ENCODE peak calls at places on chromosomes 5 and 9, in nine cellular contexts. One of them, this sample, is unnamed. For H3K4me1, the result is how much of the 10 kb centered on the place peaks cover.

GRCh38 chr5:179327026-179327735 is 18.1 kb downstream of the ADAMTS2 start:
- DNase-seq in fibroblast of lung: no peak
- DNase-seq in CD8-positive, alpha-beta T cell: no peak
- DNase-seq in body of pancreas: no peak
- DNase-seq in adrenal gland: peak
- DNase-seq in K562: no peak
- DNase-seq in HepG2: no peak
- DNase-seq in keratinocyte: no peak
- DNase-seq in heart left ventricle: peak
- DNase-seq in this sample: no peak

GRCh38 chr9:133257398-133258053 is 17.5 kb downstream of the ABO start:
- DNase-seq in fibroblast of lung: no peak
- DNase-seq in HepG2: no peak
- DNase-seq in CD8-positive, alpha-beta T cell: no peak
- DNase-seq in K562: peak
- DNase-seq in keratinocyte: no peak
- DNase-seq in adrenal gland: peak
- DNase-seq in heart left ventricle: peak
- DNase-seq in body of pancreas: peak
- DNase-seq in this sample: no peak

GRCh38 chr5:111389390-111390082 is 122.8 kb downstream of the STARD4 start:
- DNase-seq in body of pancreas: no peak
- DNase-seq in heart left ventricle: no peak
- DNase-seq in K562: no peak
- DNase-seq in HepG2: no peak
- DNase-seq in adrenal gland: no peak
- DNase-seq in fibroblast of lung: peak
- DNase-seq in CD8-positive, alpha-beta T cell: no peak
- DNase-seq in keratinocyte: peak
- DNase-seq in this sample: no peak

GRCh38 chr5:140795259-140795641 is 598 bp downstream of the PCDHA2 start:
- DNase-seq in adrenal gland: no peak
- DNase-seq in keratinocyte: no peak
- DNase-seq in heart left ventricle: no peak
- DNase-seq in CD8-positive, alpha-beta T cell: no peak
- DNase-seq in K562: no peak
- DNase-seq in fibroblast of lung: no peak
- DNase-seq in HepG2: no peak
- DNase-seq in body of pancreas: no peak
- DNase-seq in this sample: no peak

GRCh38 chr9:33124046-33124445 is 43.1 kb downstream of the B4GALT1 start:
- DNase-seq in HepG2: no peak
- DNase-seq in K562: no peak
- DNase-seq in adrenal gland: no peak
- DNase-seq in body of pancreas: no peak
- DNase-seq in keratinocyte: no peak
- DNase-seq in fibroblast of lung: no peak
- DNase-seq in CD8-positive, alpha-beta T cell: no peak
- DNase-seq in heart left ventricle: no peak
- DNase-seq in this sample: no peak

GRCh38 chr5:158410976-158411375 is 552.0 kb upstream of the CLINT1 start:
- DNase-seq in keratinocyte: no peak
- DNase-seq in adrenal gland: no peak
- DNase-seq in HepG2: no peak
- DNase-seq in fibroblast of lung: no peak
- DNase-seq in CD8-positive, alpha-beta T cell: no peak
- DNase-seq in body of pancreas: no peak
- DNase-seq in K562: no peak
- DNase-seq in heart left ventricle: no peak
- DNase-seq in this sample: no peak

GRCh38 chr5:31990296-31990695 is 183.8 kb downstream of the GOLPH3 start:
- DNase-seq in fibroblast of lung: peak
- DNase-seq in heart left ventricle: no peak
- DNase-seq in keratinocyte: no peak
- DNase-seq in K562: no peak
- DNase-seq in adrenal gland: no peak
- DNase-seq in body of pancreas: no peak
- DNase-seq in CD8-positive, alpha-beta T cell: no peak
- DNase-seq in HepG2: no peak
- DNase-seq in this sample: no peak

GRCh38 chr5:159752622-159753275 is 163.5 kb upstream of the ADRA1B start:
- DNase-seq in body of pancreas: no peak
- DNase-seq in K562: no peak
- DNase-seq in heart left ventricle: no peak
- DNase-seq in HepG2: no peak
- DNase-seq in fibroblast of lung: peak
- DNase-seq in CD8-positive, alpha-beta T cell: no peak
- DNase-seq in keratinocyte: no peak
- DNase-seq in adrenal gland: no peak
- DNase-seq in this sample: no peak

GRCh38 chr5:113090336-113091106 is 113.9 kb downstream of the DCP2 start:
- DNase-seq in CD8-positive, alpha-beta T cell: no peak
- DNase-seq in adrenal gland: no peak
- DNase-seq in keratinocyte: no peak
- DNase-seq in body of pancreas: no peak
- DNase-seq in HepG2: no peak
- DNase-seq in heart left ventricle: no peak
- DNase-seq in fibroblast of lung: no peak
- DNase-seq in K562: no peak
- DNase-seq in this sample: no peak

GRCh38 chr9:134226221-134226930 is 62.0 kb upstream of the RNU6ATAC start:
- DNase-seq in keratinocyte: no peak
- DNase-seq in HepG2: peak
- DNase-seq in adrenal gland: peak
- DNase-seq in heart left ventricle: peak
- DNase-seq in CD8-positive, alpha-beta T cell: no peak
- DNase-seq in K562: no peak
- DNase-seq in fibroblast of lung: peak
- DNase-seq in body of pancreas: no peak
- DNase-seq in this sample: no peak

GRCh38 chr5:1298723-1299510 is 4.0 kb upstream of the TERT start:
- DNase-seq in adrenal gland: no peak
- DNase-seq in fibroblast of lung: no peak
- DNase-seq in heart left ventricle: peak
- DNase-seq in K562: no peak
- DNase-seq in body of pancreas: no peak
- DNase-seq in HepG2: no peak
- DNase-seq in CD8-positive, alpha-beta T cell: no peak
- DNase-seq in keratinocyte: no peak
- DNase-seq in this sample: no peak

GRCh38 chr9:132074736-132075135 is 4.9 kb downstream of the MED27 start:
- DNase-seq in fibroblast of lung: peak
- DNase-seq in K562: no peak
- DNase-seq in HepG2: no peak
- DNase-seq in adrenal gland: no peak
- DNase-seq in body of pancreas: no peak
- DNase-seq in heart left ventricle: no peak
- DNase-seq in keratinocyte: no peak
- DNase-seq in CD8-positive, alpha-beta T cell: no peak
- DNase-seq in this sample: no peak

GRCh38 chr9:134283692-134284265 is 42.5 kb upstream of the RXRA start:
- DNase-seq in K562: no peak
- DNase-seq in HepG2: no peak
- DNase-seq in fibroblast of lung: no peak
- DNase-seq in body of pancreas: no peak
- DNase-seq in adrenal gland: no peak
- DNase-seq in keratinocyte: no peak
- DNase-seq in heart left ventricle: no peak
- DNase-seq in CD8-positive, alpha-beta T cell: no peak
- DNase-seq in this sample: no peak

GRCh38 chr5:115601709-115602584 is at the start of gene TICAM2:
- DNase-seq in K562: peak
- DNase-seq in body of pancreas: peak
- DNase-seq in keratinocyte: no peak
- DNase-seq in HepG2: no peak
- DNase-seq in fibroblast of lung: peak
- DNase-seq in heart left ventricle: peak
- DNase-seq in CD8-positive, alpha-beta T cell: peak
- DNase-seq in adrenal gland: peak
- DNase-seq in this sample: no peak
- H3K4me1 ChIP-seq in K562: under half
- H3K4me1 ChIP-seq in body of pancreas: under half
- H3K4me1 ChIP-seq in keratinocyte: under half
- H3K4me1 ChIP-seq in HepG2: under half
- H3K4me1 ChIP-seq in fibroblast of lung: under half
- H3K4me1 ChIP-seq in heart left ventricle: half or more
- H3K4me1 ChIP-seq in CD8-positive, alpha-beta T cell: under half
- H3K4me1 ChIP-seq in adrenal gland: under half
- H3K4me1 ChIP-seq in this sample: under half

GRCh38 chr5:181203842-181204560 is 995 bp downstream of the TRIM7 start:
- DNase-seq in heart left ventricle: no peak
- DNase-seq in adrenal gland: peak
- DNase-seq in HepG2: no peak
- DNase-seq in CD8-positive, alpha-beta T cell: no peak
- DNase-seq in fibroblast of lung: no peak
- DNase-seq in body of pancreas: peak
- DNase-seq in K562: peak
- DNase-seq in keratinocyte: no peak
- DNase-seq in this sample: no peak

GRCh38 chr5:181205402-181205734 is 372 bp upstream of the TRIM7 start:
- DNase-seq in HepG2: no peak
- DNase-seq in fibroblast of lung: no peak
- DNase-seq in adrenal gland: no peak
- DNase-seq in CD8-positive, alpha-beta T cell: no peak
- DNase-seq in heart left ventricle: no peak
- DNase-seq in body of pancreas: no peak
- DNase-seq in keratinocyte: no peak
- DNase-seq in K562: no peak
- DNase-seq in this sample: no peak

GRCh38 chr5:181200816-181201215 is 4.2 kb downstream of the TRIM7 start:
- DNase-seq in HepG2: no peak
- DNase-seq in adrenal gland: no peak
- DNase-seq in CD8-positive, alpha-beta T cell: no peak
- DNase-seq in keratinocyte: no peak
- DNase-seq in body of pancreas: no peak
- DNase-seq in heart left ventricle: no peak
- DNase-seq in fibroblast of lung: no peak
- DNase-seq in K562: no peak
- DNase-seq in this sample: no peak

GRCh38 chr5:181204561-181205401 is at the start of gene TRIM7:
- DNase-seq in HepG2: no peak
- DNase-seq in keratinocyte: no peak
- DNase-seq in heart left ventricle: peak
- DNase-seq in K562: peak
- DNase-seq in adrenal gland: peak
- DNase-seq in body of pancreas: peak
- DNase-seq in CD8-positive, alpha-beta T cell: no peak
- DNase-seq in fibroblast of lung: peak
- DNase-seq in this sample: no peak

DNA sequence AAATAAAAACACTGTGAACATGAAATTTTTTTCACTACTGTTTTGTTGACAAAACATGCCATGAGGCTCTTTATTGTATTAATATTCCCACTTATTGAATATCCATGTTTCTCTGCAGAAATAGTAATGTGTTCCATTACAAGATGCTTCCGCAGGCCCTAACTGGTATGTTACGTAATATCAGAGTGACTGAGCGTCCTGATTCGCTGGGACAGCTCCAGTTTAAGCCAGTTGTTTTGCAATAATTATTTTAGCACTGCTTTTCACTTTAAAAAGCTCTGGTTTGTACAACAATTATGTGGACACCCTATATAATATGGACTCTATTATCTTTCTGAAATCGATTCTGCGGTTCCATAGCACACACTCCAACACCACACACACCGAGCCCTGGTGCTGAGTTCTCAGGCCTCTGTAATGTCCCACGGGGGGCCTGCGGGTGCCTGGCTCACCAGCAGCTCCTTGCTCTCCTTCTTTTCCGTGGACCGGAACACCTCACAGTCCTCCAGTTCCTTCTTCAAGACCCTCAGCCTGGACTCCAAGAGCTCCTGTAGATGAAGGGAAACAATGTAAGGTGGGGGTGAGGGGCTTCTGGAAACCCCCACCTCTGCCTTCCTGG is 1.8 kb downstream of the TRIM7 start:
- DNase-seq in fibroblast of lung: peak
- DNase-seq in body of pancreas: no peak
- DNase-seq in K562: no peak
- DNase-seq in CD8-positive, alpha-beta T cell: no peak
- DNase-seq in keratinocyte: no peak
- DNase-seq in adrenal gland: no peak
- DNase-seq in heart left ventricle: no peak
- DNase-seq in HepG2: no peak
- DNase-seq in this sample: no peak
- H3K4me3 ChIP-seq in fibroblast of lung: peak
- H3K4me3 ChIP-seq in body of pancreas: no peak
- H3K4me3 ChIP-seq in K562: no peak
- H3K4me3 ChIP-seq in CD8-positive, alpha-beta T cell: no peak
- H3K4me3 ChIP-seq in keratinocyte: peak
- H3K4me3 ChIP-seq in adrenal gland: no peak
- H3K4me3 ChIP-seq in heart left ventricle: no peak
- H3K4me3 ChIP-seq in HepG2: peak
- H3K4me3 ChIP-seq in this sample: no peak

DNA sequence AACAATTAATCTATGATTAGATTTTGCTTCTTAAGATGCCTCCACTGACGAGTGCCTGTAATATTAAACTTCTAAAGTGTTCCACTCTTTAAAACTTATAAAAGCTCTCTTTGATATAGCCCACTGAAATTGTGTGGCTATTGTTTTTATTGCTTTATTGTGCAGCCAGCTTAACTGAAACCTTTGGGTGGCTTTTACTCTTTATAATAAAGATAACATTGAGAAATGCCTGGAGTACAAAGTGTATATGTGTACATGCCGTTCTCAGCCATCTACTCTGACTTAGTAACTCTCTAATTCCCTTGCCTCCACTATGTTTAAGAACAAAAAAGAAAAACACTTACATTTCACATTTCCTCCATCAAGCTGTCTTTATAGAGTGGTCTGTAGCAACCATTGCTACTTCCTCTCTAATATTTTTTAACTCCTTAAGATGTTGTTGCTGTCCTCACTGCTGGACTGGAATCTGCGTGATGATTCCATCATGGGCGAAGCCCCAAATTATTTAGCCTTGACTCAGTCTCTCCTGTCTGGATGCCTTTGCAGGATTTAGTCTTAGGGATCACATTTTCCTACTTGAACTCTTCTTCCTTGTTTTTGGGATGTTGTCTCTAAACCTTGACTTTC is 9.1 kb downstream of the PIK3R1 start:
- DNase-seq in adrenal gland: no peak
- DNase-seq in keratinocyte: no peak
- DNase-seq in CD8-positive, alpha-beta T cell: no peak
- DNase-seq in K562: no peak
- DNase-seq in HepG2: no peak
- DNase-seq in body of pancreas: no peak
- DNase-seq in fibroblast of lung: peak
- DNase-seq in heart left ventricle: no peak
- DNase-seq in this sample: no peak
- H3K4me1 ChIP-seq in adrenal gland: under half
- H3K4me1 ChIP-seq in keratinocyte: under half
- H3K4me1 ChIP-seq in CD8-positive, alpha-beta T cell: half or more
- H3K4me1 ChIP-seq in K562: under half
- H3K4me1 ChIP-seq in HepG2: under half
- H3K4me1 ChIP-seq in body of pancreas: under half
- H3K4me1 ChIP-seq in fibroblast of lung: under half
- H3K4me1 ChIP-seq in heart left ventricle: half or more
- H3K4me1 ChIP-seq in this sample: under half

DNA sequence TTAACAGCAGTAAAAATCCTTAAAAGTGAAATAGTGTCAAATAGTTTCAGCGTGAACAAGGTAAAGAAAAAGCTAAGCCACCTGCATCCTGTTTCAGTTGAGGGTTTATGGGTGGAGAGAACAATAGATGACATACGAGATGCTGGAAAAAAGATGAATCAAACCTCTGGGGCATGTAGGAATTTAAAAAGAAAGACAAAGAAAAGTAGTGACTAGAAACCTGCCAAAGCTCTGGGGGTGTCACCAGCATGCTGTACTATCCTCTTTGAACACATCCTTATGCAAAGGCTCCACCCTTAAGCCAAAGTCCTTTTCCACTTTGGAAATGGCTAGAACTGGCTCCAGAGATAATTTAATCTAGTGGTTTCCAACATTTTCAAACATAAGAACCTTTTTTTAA is 22.2 kb downstream of the SCAI start:
- DNase-seq in adrenal gland: no peak
- DNase-seq in fibroblast of lung: no peak
- DNase-seq in body of pancreas: no peak
- DNase-seq in CD8-positive, alpha-beta T cell: no peak
- DNase-seq in heart left ventricle: no peak
- DNase-seq in K562: no peak
- DNase-seq in keratinocyte: no peak
- DNase-seq in HepG2: peak
- DNase-seq in this sample: no peak
- H3K4me3 ChIP-seq in adrenal gland: no peak
- H3K4me3 ChIP-seq in fibroblast of lung: no peak
- H3K4me3 ChIP-seq in body of pancreas: no peak
- H3K4me3 ChIP-seq in CD8-positive, alpha-beta T cell: no peak
- H3K4me3 ChIP-seq in heart left ventricle: no peak
- H3K4me3 ChIP-seq in K562: no peak
- H3K4me3 ChIP-seq in keratinocyte: no peak
- H3K4me3 ChIP-seq in HepG2: no peak
- H3K4me3 ChIP-seq in this sample: no peak

This sample was measured in iPS DF 6.9.